ENCODE peak calls at places on chromosomes 5 and 9, in four cellular contexts. One of them, this sample, is unnamed.

GRCh38 chr5:96088676-96089075 is 127.0 kb upstream of the ELL2 start:
- DNase-seq in K562: no peak
- DNase-seq in HepG2: no peak
- DNase-seq in GM12878: no peak
- DNase-seq in this sample: no peak

GRCh38 chr5:95908799-95909198 is 52.9 kb downstream of the ELL2 start:
- DNase-seq in K562: no peak
- DNase-seq in HepG2: peak
- DNase-seq in GM12878: no peak
- DNase-seq in this sample: no peak

GRCh38 chr9:19429590-19429989 is 20.8 kb downstream of the ACER2 start:
- DNase-seq in K562: no peak
- DNase-seq in HepG2: no peak
- DNase-seq in GM12878: no peak
- DNase-seq in this sample: no peak

GRCh38 chr9:127264462-127265040 is at the start of gene GARNL3:
- DNase-seq in K562: no peak
- DNase-seq in HepG2: no peak
- DNase-seq in GM12878: no peak
- DNase-seq in this sample: no peak

GRCh38 chr5:139475865-139476651 is 5.3 kb downstream of the SMIM33 start:
- DNase-seq in K562: peak
- DNase-seq in HepG2: no peak
- DNase-seq in GM12878: no peak
- DNase-seq in this sample: no peak

GRCh38 chr5:1478333-1478732 is 33.1 kb upstream of the SLC6A3 start:
- DNase-seq in K562: no peak
- DNase-seq in HepG2: no peak
- DNase-seq in GM12878: no peak
- DNase-seq in this sample: no peak

GRCh38 chr9:72415163-72415562 is 50.2 kb upstream of the ZFAND5 start:
- DNase-seq in K562: no peak
- DNase-seq in HepG2: no peak
- DNase-seq in GM12878: peak
- DNase-seq in this sample: no peak

GRCh38 chr9:92759990-92760893 is 4.4 kb downstream of the BICD2 start:
- DNase-seq in K562: no peak
- DNase-seq in HepG2: no peak
- DNase-seq in GM12878: no peak
- DNase-seq in this sample: no peak

GRCh38 chr9:69223605-69224004 is 49.5 kb downstream of the TJP2 start:
- DNase-seq in K562: peak
- DNase-seq in HepG2: peak
- DNase-seq in GM12878: no peak
- DNase-seq in this sample: peak

GRCh38 chr9:71748280-71748743 is 20.0 kb downstream of the CEMIP2 start:
- DNase-seq in K562: no peak
- DNase-seq in HepG2: no peak
- DNase-seq in GM12878: no peak
- DNase-seq in this sample: no peak

GRCh38 chr9:124270504-124271335 is 13.0 kb downstream of the NEK6 start:
- DNase-seq in K562: no peak
- DNase-seq in HepG2: no peak
- DNase-seq in GM12878: no peak
- DNase-seq in this sample: no peak

GRCh38 chr9:20884985-20885593 is 146.4 kb downstream of the HACD4 start:
- DNase-seq in K562: no peak
- DNase-seq in HepG2: peak
- DNase-seq in GM12878: peak
- DNase-seq in this sample: peak

GRCh38 chr5:59799668-59800374 is 93.7 kb downstream of the PDE4D start:
- DNase-seq in K562: peak
- DNase-seq in HepG2: peak
- DNase-seq in GM12878: peak
- DNase-seq in this sample: peak

DNA sequence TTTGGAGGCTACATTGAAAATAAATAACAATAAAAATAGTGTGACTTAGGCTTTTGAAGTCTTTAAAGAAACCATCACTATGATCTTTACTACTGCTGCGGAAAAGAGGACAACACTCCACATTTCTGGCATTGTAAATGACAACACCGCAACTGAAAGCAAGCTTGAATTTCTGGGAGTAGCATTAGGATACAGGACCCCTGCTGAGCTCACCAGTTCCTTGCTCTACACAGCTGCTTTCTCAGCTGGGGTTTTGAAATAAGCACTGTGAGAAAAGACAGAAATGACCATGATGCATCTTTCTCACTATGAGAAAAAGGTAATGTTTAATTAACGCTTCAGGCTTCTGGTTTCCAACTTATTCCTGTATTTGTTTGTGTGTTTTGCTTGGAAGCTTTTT is 168.0 kb downstream of the TAF11L14 start:
- DNase-seq in K562: no peak
- DNase-seq in HepG2: no peak
- DNase-seq in GM12878: no peak
- DNase-seq in this sample: no peak
- TF ChIP-seq MYC in K562: no peak
- TF ChIP-seq MYC in HepG2: no peak
- TF ChIP-seq MYC in GM12878: no peak
- TF ChIP-seq MYC in this sample: no peak

GRCh38 chr5:172005708-172006377 is 595 bp downstream of the FBXW11 start:
- DNase-seq in K562: peak
- DNase-seq in HepG2: peak
- DNase-seq in GM12878: no peak
- DNase-seq in this sample: peak
- H3K27ac ChIP-seq in K562: peak
- H3K27ac ChIP-seq in HepG2: peak
- H3K27ac ChIP-seq in GM12878: peak
- H3K27ac ChIP-seq in this sample: peak

GRCh38 chr5:111772456-111772855 is 15.5 kb upstream of the NREP start:
- DNase-seq in K562: no peak
- DNase-seq in HepG2: no peak
- DNase-seq in GM12878: no peak
- DNase-seq in this sample: peak
- TF ChIP-seq ESRRA in K562: no peak
- TF ChIP-seq ESRRA in HepG2: no peak
- TF ChIP-seq ESRRA in GM12878: no peak
- TF ChIP-seq ESRRA in this sample: no peak

GRCh38 chr9:130429831-130430230 is 14.9 kb upstream of the ASS1 start:
- DNase-seq in K562: no peak
- DNase-seq in HepG2: no peak
- DNase-seq in GM12878: no peak
- DNase-seq in this sample: no peak
- TF ChIP-seq MYC in K562: no peak
- TF ChIP-seq MYC in HepG2: no peak
- TF ChIP-seq MYC in GM12878: no peak
- TF ChIP-seq MYC in this sample: no peak

GRCh38 chr9:16132513-16132912 is 579.7 kb downstream of the CCDC171 start:
- DNase-seq in K562: no peak
- DNase-seq in HepG2: no peak
- DNase-seq in GM12878: no peak
- DNase-seq in this sample: no peak

GRCh38 chr9:16133032-16133431 is 580.2 kb downstream of the CCDC171 start:
- DNase-seq in K562: no peak
- DNase-seq in HepG2: no peak
- DNase-seq in GM12878: no peak
- DNase-seq in this sample: no peak

GRCh38 chr9:16134351-16134750 is 581.5 kb downstream of the CCDC171 start:
- DNase-seq in K562: no peak
- DNase-seq in HepG2: no peak
- DNase-seq in GM12878: no peak
- DNase-seq in this sample: no peak

GRCh38 chr9:16135916-16136315 is 583.1 kb downstream of the CCDC171 start:
- DNase-seq in K562: no peak
- DNase-seq in HepG2: no peak
- DNase-seq in GM12878: no peak
- DNase-seq in this sample: no peak

GRCh38 chr9:16133556-16134227 is 580.8 kb downstream of the CCDC171 start:
- DNase-seq in K562: peak
- DNase-seq in HepG2: peak
- DNase-seq in GM12878: no peak
- DNase-seq in this sample: peak
- H3K27ac ChIP-seq in K562: no peak
- H3K27ac ChIP-seq in HepG2: no peak
- H3K27ac ChIP-seq in GM12878: no peak
- H3K27ac ChIP-seq in this sample: peak

GRCh38 chr9:35075358-35075757 is 2.9 kb upstream of the VCP start:
- DNase-seq in K562: no peak
- DNase-seq in HepG2: no peak
- DNase-seq in GM12878: no peak
- DNase-seq in this sample: no peak
- TF ChIP-seq ESRRA in K562: no peak
- TF ChIP-seq ESRRA in HepG2: no peak
- TF ChIP-seq ESRRA in GM12878: no peak
- TF ChIP-seq ESRRA in this sample: no peak

DNA sequence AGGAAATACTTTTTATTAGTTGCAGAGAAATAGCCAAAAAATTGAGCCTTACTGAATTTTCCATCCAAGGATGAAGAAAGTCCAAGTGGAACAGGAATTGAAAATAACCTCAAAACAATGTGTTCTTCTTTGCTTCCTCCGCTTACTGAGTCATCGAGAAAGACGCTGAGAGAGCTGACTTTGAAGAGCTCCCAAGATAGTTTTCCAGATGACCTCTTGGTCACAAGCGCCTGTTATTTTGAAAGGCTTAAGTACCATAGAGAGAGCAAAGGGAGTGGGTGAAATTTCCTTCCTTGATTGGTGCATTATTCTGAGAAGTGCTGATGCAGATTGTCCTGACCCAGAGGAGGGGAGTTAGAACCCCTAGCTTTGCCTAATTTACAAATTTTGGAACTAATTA is 253.6 kb upstream of the ATP10B start:
- DNase-seq in K562: no peak
- DNase-seq in HepG2: no peak
- DNase-seq in GM12878: no peak
- DNase-seq in this sample: no peak
- TF ChIP-seq MYC in K562: no peak
- TF ChIP-seq MYC in HepG2: no peak
- TF ChIP-seq MYC in GM12878: no peak
- TF ChIP-seq MYC in this sample: no peak

This sample was measured in A549.